ENCODE peak calls at places on chromosome 16, in six cellular contexts. X is NCI-H1694 treated with DMSO at 0.1 percent for 48 hours; V is progenitor cell of endocrine pancreas; Q is activated naive CD4-positive, alpha-beta T cell; K is mesendoderm; I is substantia nigra. W is an unnamed sample.

GRCh38 chr16:66359811-66360608 is 6.5 kb upstream of the CDH5 start:
- DNase-seq in Q (no peak), V (no peak), K (no peak), I (no peak), X (no peak), W (no peak)

GRCh38 chr16:77840623-77841274 is 52.4 kb downstream of the VAT1L start:
- DNase-seq in X (no peak), K (no peak), V (no peak), I (no peak), Q (no peak), W (no peak)

GRCh38 chr16:23700509-23700908 is 12.5 kb downstream of the ERN2 start:
- DNase-seq in Q (no peak), K (peak), X (no peak), V (no peak), I (no peak), W (no peak)

GRCh38 chr16:29321000-29321393 is 85.5 kb downstream of the NPIPB11 start:
- DNase-seq in Q (no peak), V (no peak), K (no peak), I (no peak), X (no peak), W (no peak)

GRCh38 chr16:77853125-77853524 is 64.8 kb downstream of the VAT1L start:
- DNase-seq in X (no peak), I (no peak), V (no peak), Q (no peak), K (no peak), W (no peak)

GRCh38 chr16:16007743-16008111 is 58.3 kb downstream of the ABCC1 start:
- DNase-seq in V (no peak), K (no peak), X (no peak), I (no peak), Q (no peak), W (no peak)

GRCh38 chr16:22898874-22899348 is 84.9 kb downstream of the HS3ST2 start:
- DNase-seq in I (peak), K (peak), V (peak), X (peak), Q (no peak), W (peak)

GRCh38 chr16:27725271-27726010 is 175.5 kb downstream of the KATNIP start:
- DNase-seq in K (no peak), X (no peak), I (no peak), V (no peak), Q (no peak), W (no peak)

GRCh38 chr16:70410736-70411135 is 28.2 kb downstream of the ST3GAL2 start:
- DNase-seq in K (no peak), X (no peak), V (no peak), I (peak), Q (no peak), W (no peak)

GRCh38 chr16:49782405-49782804 is 73.5 kb downstream of the ZNF423 start:
- DNase-seq in I (no peak), X (no peak), Q (no peak), K (no peak), V (no peak), W (no peak)

GRCh38 chr16:57566436-57566835 is 24.0 kb downstream of the ADGRG5 start:
- DNase-seq in Q (no peak), V (no peak), K (no peak), I (no peak), X (no peak), W (no peak)

GRCh38 chr16:65176603-65177002 is 54.7 kb upstream of the CDH11 start:
- DNase-seq in K (no peak), X (no peak), V (no peak), I (no peak), Q (no peak), W (no peak)

GRCh38 chr16:1678500-1679098 is 520 bp downstream of the JPT2 start:
- DNase-seq in X (no peak), Q (peak), V (no peak), K (peak), I (no peak), W (no peak)

GRCh38 chr16:3444032-3444388 is 530 bp downstream of the NAA60 start:
- DNase-seq in Q (peak), X (no peak), K (peak), I (no peak), V (no peak), W (peak)

GRCh38 chr16:54699656-54700055 is 231.0 kb upstream of the IRX5 start:
- DNase-seq in V (no peak), K (no peak), X (no peak), Q (no peak), I (no peak), W (no peak)

GRCh38 chr16:47806309-47806847 is 345.2 kb downstream of the PHKB start:
- DNase-seq in K (no peak), I (no peak), V (no peak), X (no peak), Q (no peak), W (no peak)

GRCh38 chr16:10920726-10921427 is 21.4 kb downstream of the DEXI start:
- DNase-seq in X (no peak), Q (no peak), V (no peak), I (no peak), K (no peak), W (no peak)

GRCh38 chr16:51845586-51845985 is 694.5 kb upstream of the SALL1 start:
- DNase-seq in I (no peak), X (no peak), K (no peak), Q (no peak), V (no peak), W (no peak)

GRCh38 chr16:85266857-85267256 is 154.6 kb upstream of the CIBAR2 start:
- DNase-seq in I (no peak), V (no peak), Q (no peak), K (no peak), X (no peak), W (no peak)

GRCh38 chr16:2822158-2822495 is 5.1 kb downstream of the PRSS21 start:
- DNase-seq in K (no peak), Q (no peak), V (no peak), I (no peak), X (no peak), W (no peak)

GRCh38 chr16:75179208-75179607 is 27.8 kb downstream of the CTRB2 start:
- DNase-seq in K (no peak), V (no peak), Q (no peak), I (no peak), X (no peak), W (no peak)

GRCh38 chr16:78478267-78478821 is 378.9 kb downstream of the WWOX start:
- DNase-seq in Q (peak), K (peak), X (no peak), V (no peak), I (no peak), W (no peak)

GRCh38 chr16:89958068-89958467 is 9.5 kb downstream of the DEF8 start:
- DNase-seq in Q (no peak), K (peak), X (no peak), V (no peak), I (no peak), W (no peak)

GRCh38 chr16:81437860-81438259 is 6.7 kb upstream of the CMIP start:
- DNase-seq in X (no peak), V (no peak), K (no peak), I (no peak), Q (no peak), W (no peak)

GRCh38 chr16:85302018-85302847 is 190.0 kb upstream of the CIBAR2 start:
- DNase-seq in X (no peak), I (no peak), V (no peak), K (peak), Q (no peak), W (no peak)

GRCh38 chr16:1913327-1914083 is 4.7 kb downstream of the HS3ST6 start:
- DNase-seq in X (no peak), V (no peak), Q (no peak), I (no peak), K (no peak), W (no peak)

GRCh38 chr16:86566601-86566965 is at the start of gene FOXC2:
- DNase-seq in Q (peak), X (no peak), V (peak), K (peak), I (no peak), W (peak)

GRCh38 chr16:56506941-56507340 is 12.9 kb downstream of the BBS2 start:
- DNase-seq in V (no peak), X (no peak), K (no peak), Q (no peak), I (no peak), W (no peak)

GRCh38 chr16:66925322-66925840 is at the start of gene RRAD:
- DNase-seq in K (peak), Q (no peak), I (no peak), V (no peak), X (no peak), W (no peak)

GRCh38 chr16:46920402-46921068 is 36.4 kb downstream of the GPT2 start:
- DNase-seq in X (no peak), V (no peak), I (no peak), Q (no peak), K (no peak), W (no peak)

GRCh38 chr16:714079-714478 is 839 bp upstream of the METRN start:
- DNase-seq in I (no peak), K (no peak), V (no peak), Q (no peak), X (no peak), W (no peak)

GRCh38 chr16:72428611-72429376 is 256.8 kb upstream of the PMFBP1 start:
- DNase-seq in Q (no peak), X (peak), V (no peak), I (peak), K (no peak), W (no peak)

GRCh38 chr16:83995756-83996155 is 27.7 kb downstream of the NECAB2 start:
- DNase-seq in Q (no peak), V (no peak), K (peak), I (no peak), X (no peak), W (no peak)

GRCh38 chr16:88790312-88791150 is 5.5 kb upstream of the PIEZO1 start:
- DNase-seq in K (no peak), Q (peak), V (no peak), X (no peak), I (no peak), W (no peak)

GRCh38 chr16:74431516-74431915 is 10.2 kb upstream of the CLEC18B start:
- DNase-seq in X (no peak), K (no peak), V (no peak), Q (no peak), I (no peak), W (no peak)

W was measured in NT2/D1.